ENCODE peak calls at places on chromosomes 1 and 21, in four cellular contexts. H is K562, C is A549, B is HepG2. W is an unnamed sample.

GRCh38 chr1:184790642-184791041 is 36.0 kb upstream of the EDEM3 start:
- DNase-seq in B (no peak), C (no peak), H (no peak), W (no peak)

GRCh38 chr1:205748398-205749093 is 1.4 kb downstream of the NUCKS1 start:
- DNase-seq in H (peak; percentile 23), B (peak; percentile 27), C (peak; percentile 38), W (peak; percentile 78)

GRCh38 chr1:170765712-170766330 is 101.9 kb downstream of the PRRX1 start:
- DNase-seq in C (peak; percentile 7), H (no peak), B (no peak), W (peak; percentile 22)

GRCh38 chr1:77057994-77058585 is 161.1 kb downstream of the PIGK start:
- DNase-seq in B (no peak), H (no peak), C (no peak), W (no peak)

GRCh38 chr1:19723874-19724273 is 59.2 kb downstream of the HTR6 start:
- DNase-seq in H (no peak), B (no peak), C (no peak), W (no peak)

GRCh38 chr1:34597877-34598514 is 156.9 kb upstream of the GJB5 start:
- DNase-seq in B (peak; percentile 32), C (peak; percentile 48), H (peak; percentile 78), W (peak; percentile 65)

GRCh38 chr1:203378529-203379271 is 27.8 kb upstream of the FMOD start:
- DNase-seq in C (no peak), H (no peak), B (no peak), W (no peak)

GRCh38 chr1:10170362-10170665 is 40.1 kb upstream of the KIF1B start:
- DNase-seq in C (no peak), B (no peak), H (no peak), W (no peak)

GRCh38 chr1:156073110-156073693 is 9.1 kb downstream of the MEX3A start:
- DNase-seq in H (no peak), C (no peak), B (no peak), W (no peak)

GRCh38 chr1:15115542-15116330 is 37.8 kb upstream of the TMEM51 start:
- DNase-seq in H (no peak), B (no peak), C (no peak), W (no peak)

GRCh38 chr1:32393832-32394140 is 455 bp downstream of the BSDC1 start:
- DNase-seq in C (no peak), H (no peak), B (no peak), W (peak; percentile 49)

GRCh38 chr1:231807498-231807897 is 180.9 kb downstream of the DISC1 start:
- DNase-seq in B (no peak), H (no peak), C (no peak), W (no peak)
- TF ChIP-seq MYC in B (no peak), H (no peak), C (no peak), W (no peak)

DNA sequence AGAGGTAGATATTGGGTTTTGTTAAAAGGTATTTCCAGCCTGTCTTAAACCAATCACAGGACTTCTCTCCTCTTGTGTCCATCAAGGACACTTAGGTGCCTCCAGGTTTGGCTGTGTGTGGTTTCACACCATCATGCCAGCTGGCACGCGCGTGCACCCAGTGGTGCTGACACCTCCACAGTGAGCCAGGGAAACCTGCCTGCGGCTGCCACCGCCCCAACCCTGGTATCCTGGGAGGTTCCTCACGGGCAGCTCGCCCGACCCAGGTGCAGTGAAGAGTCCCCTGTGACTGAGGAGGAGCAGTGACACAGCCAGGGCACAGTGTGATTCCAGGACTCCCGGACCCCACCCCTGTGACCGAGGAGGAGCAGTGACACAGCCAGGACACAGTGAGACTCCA is 13.2 kb upstream of the COL6A2 start:
- DNase-seq in H (no peak), B (no peak), C (no peak), W (no peak)
- TF ChIP-seq CTCF in H (no peak), B (no peak), C (no peak), W (no peak)

GRCh38 chr1:8663915-8664331 is 153.5 kb downstream of the RERE start:
- DNase-seq in H (no peak), C (no peak), B (peak; percentile 68), W (no peak)

GRCh38 chr1:8664887-8665286 is 152.6 kb downstream of the RERE start:
- DNase-seq in H (no peak), B (no peak), C (no peak), W (no peak)

GRCh38 chr1:8661185-8662110 is 156.0 kb downstream of the RERE start:
- DNase-seq in B (no peak), H (no peak), C (peak; percentile 35), W (no peak)

GRCh38 chr1:8662380-8663072 is 154.9 kb downstream of the RERE start:
- DNase-seq in C (no peak), H (no peak), B (no peak), W (peak; percentile 30)

GRCh38 chr1:8663090-8663802 is 154.2 kb downstream of the RERE start:
- DNase-seq in H (no peak), C (no peak), B (peak; percentile 54), W (no peak)
- H3K4me3 ChIP-seq in H (no peak overlapping the region), C (no peak overlapping the region), B (no peak overlapping the region), W (no peak overlapping the region)

GRCh38 chr1:160837558-160838205 is 25.0 kb downstream of the CD244 start:
- DNase-seq in H (no peak), B (no peak), C (no peak), W (peak; percentile 97)
- TF ChIP-seq MYC in H (no peak), B (no peak), C (no peak), W (peak; percentile 95)

GRCh38 chr1:150273310-150273709 is 720 bp downstream of the C1orf54 start:
- DNase-seq in B (no peak), H (no peak), C (no peak), W (no peak)

GRCh38 chr1:150267896-150268295 is 920 bp downstream of the APH1A start:
- DNase-seq in B (no peak), C (no peak), H (no peak), W (no peak)

GRCh38 chr1:150268706-150269403 is at the start of gene APH1A:
- DNase-seq in C (peak; percentile 97), H (peak; percentile 97), B (peak; percentile 92), W (peak; percentile 97)

GRCh38 chr1:150268342-150268705 is 492 bp downstream of the APH1A start:
- DNase-seq in C (peak; percentile 33), H (peak; percentile 50), B (no peak), W (no peak)

DNA sequence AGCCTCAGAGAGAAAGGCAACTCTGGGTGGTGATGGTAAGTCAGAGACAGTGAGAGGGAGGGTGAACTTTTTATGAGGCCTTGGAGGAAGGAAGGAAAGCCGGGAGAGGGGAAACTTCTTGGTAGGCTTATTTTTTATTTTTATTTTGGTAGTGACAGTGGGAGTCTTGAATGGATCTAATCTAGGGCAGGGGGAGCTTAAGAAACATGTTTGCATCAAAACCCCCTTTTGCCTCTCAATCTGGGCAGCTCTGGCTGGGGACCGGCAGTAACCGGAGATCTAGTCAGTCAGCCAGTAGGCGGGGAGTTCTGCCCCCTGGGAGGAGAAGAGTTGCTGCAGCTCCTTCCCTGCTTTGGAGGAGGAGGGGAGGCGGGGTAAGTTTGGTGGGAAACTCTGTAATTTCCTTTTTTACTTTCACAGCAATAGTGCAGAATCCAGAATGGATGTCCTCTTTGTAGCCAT is at the start of gene C1orf54:
- DNase-seq in B (no peak), C (no peak), H (no peak), W (peak; percentile 78)
- TF ChIP-seq CTCF in B (no peak), C (no peak), H (no peak), W (no peak)

DNA sequence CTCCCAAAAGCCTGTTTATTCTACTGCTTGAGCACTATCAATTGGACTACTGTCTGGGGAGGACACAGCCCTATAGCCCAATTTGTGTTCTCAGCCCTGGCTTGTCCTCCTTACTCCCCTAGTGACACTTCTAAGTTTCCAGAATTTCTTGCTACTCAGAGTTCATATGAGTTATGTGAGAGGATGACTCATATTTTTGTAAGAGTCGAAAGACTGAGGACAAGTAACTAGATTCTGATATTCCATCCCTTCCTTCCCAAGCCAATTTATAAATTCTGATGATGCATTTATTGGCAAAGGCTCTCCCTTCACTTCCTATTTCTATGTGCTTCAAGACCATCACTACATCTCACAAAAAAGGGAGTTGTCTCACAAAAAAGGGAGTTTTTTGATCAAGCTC is 422.2 kb upstream of the DEPDC1 start:
- DNase-seq in C (no peak), H (no peak), B (no peak), W (no peak)
- H3K4me3 ChIP-seq in C (no peak overlapping the region), H (no peak overlapping the region), B (no peak overlapping the region), W (no peak overlapping the region)

GRCh38 chr1:21926065-21926464 is 11.0 kb downstream of the HSPG2 start:
- DNase-seq in B (no peak), H (no peak), C (no peak), W (no peak)

GRCh38 chr1:21929951-21930615 is 7.0 kb downstream of the HSPG2 start:
- DNase-seq in C (no peak), B (no peak), H (no peak), W (no peak)

GRCh38 chr1:21926814-21927530 is 10.1 kb downstream of the HSPG2 start:
- DNase-seq in B (no peak), C (no peak), H (no peak), W (no peak)

GRCh38 chr1:21925334-21925940 is 11.7 kb downstream of the HSPG2 start:
- DNase-seq in B (no peak), C (no peak), H (no peak), W (no peak)

GRCh38 chr1:21927531-21928237 is 9.4 kb downstream of the HSPG2 start:
- DNase-seq in C (peak; percentile 81), B (peak; percentile 79), H (no peak), W (no peak)
- TF ChIP-seq MYC in C (no peak), B (no peak), H (no peak), W (no peak)

GRCh38 chr1:245361056-245361455 is 206.3 kb downstream of the KIF26B start:
- DNase-seq in H (no peak), B (no peak), C (no peak), W (no peak)

GRCh38 chr1:245361951-245362350 is 207.2 kb downstream of the KIF26B start:
- DNase-seq in H (no peak), C (no peak), B (no peak), W (no peak)

GRCh38 chr1:245365071-245365470 is 210.3 kb downstream of the KIF26B start:
- DNase-seq in C (no peak), B (no peak), H (no peak), W (no peak)

GRCh38 chr1:245365621-245366020 is 210.8 kb downstream of the KIF26B start:
- DNase-seq in H (no peak), B (no peak), C (no peak), W (no peak)

DNA sequence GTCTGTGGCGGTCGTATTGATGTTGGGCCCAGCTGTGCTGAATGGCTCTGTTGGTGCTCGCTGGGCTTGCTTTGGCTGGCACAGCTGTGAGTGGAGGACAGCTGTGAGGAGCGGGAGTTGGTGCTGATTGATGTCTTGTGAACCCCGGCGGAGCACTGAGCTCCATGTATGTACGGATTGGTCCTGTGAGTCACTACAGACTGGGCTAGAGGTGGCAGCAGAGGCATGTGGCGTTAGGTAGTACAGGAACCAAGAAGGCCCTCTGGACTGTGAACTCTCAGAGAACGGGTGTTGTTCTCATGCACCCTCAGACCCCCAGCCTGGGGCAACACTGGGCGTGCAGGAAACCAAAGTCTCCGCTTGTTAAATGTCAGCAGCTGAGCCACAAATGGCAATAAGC is 209.0 kb downstream of the KIF26B start:
- DNase-seq in C (no peak), B (peak; percentile 42), H (no peak), W (no peak)
- TF ChIP-seq CTCF in C (no peak), B (peak; percentile 90), H (no peak), W (no peak)

W was measured in NB4.